ENCODE peak calls at places on chromosomes 1 and 21, in four cellular contexts. P, J, X and L are unnamed samples.

GRCh38 chr1:202210370-202210769 is 16.8 kb downstream of the LGR6 start:
- DNase-seq in P (no peak), J (no peak), X (peak), L (no peak)

GRCh38 chr1:2802421-2802961 is 998 bp upstream of the TTC34 start:
- DNase-seq in P (no peak), J (no peak), X (no peak), L (no peak)

GRCh38 chr1:59178339-59178744 is 118.6 kb upstream of the FGGY start:
- DNase-seq in P (no peak), J (peak), X (no peak), L (no peak)

GRCh38 chr1:116254776-116255175 is 118.3 kb upstream of the ATP1A1 start:
- DNase-seq in P (no peak), J (no peak), X (peak), L (no peak)

GRCh38 chr1:7447736-7448135 is 323.4 kb upstream of the VAMP3 start:
- DNase-seq in P (no peak), J (no peak), X (no peak), L (no peak)

GRCh38 chr1:6113745-6114144 is 66.4 kb downstream of the CHD5 start:
- DNase-seq in P (no peak), J (no peak), X (no peak), L (no peak)

GRCh38 chr1:92599184-92599583 is 112.5 kb upstream of the GFI1 start:
- DNase-seq in P (no peak), J (no peak), X (no peak), L (no peak)

GRCh38 chr21:44896561-44897286 is 23.2 kb upstream of the PTTG1IP start:
- DNase-seq in P (no peak), J (no peak), X (no peak), L (no peak)

GRCh38 chr1:239879321-239880170 is 212.1 kb upstream of the FMN2 start:
- DNase-seq in P (no peak), J (no peak), X (no peak), L (no peak)

GRCh38 chr1:218397752-218398339 is 52.7 kb downstream of the TGFB2 start:
- DNase-seq in P (no peak), J (no peak), X (peak), L (no peak)

GRCh38 chr21:26425576-26425975 is 147.5 kb downstream of the CYYR1 start:
- DNase-seq in P (no peak), J (no peak), X (peak), L (no peak)

GRCh38 chr1:178344513-178345077 is 152.2 kb downstream of the CLEC20A start:
- DNase-seq in P (no peak), J (no peak), X (peak), L (no peak)

GRCh38 chr1:44284184-44284583 is 70.9 kb downstream of the ERI3 start:
- DNase-seq in P (no peak), J (no peak), X (no peak), L (no peak)

GRCh38 chr1:66533804-66534745 is at the start of gene SGIP1:
- DNase-seq in P (no peak), J (peak), X (no peak), L (peak)

GRCh38 chr1:167146903-167147539 is 53.1 kb downstream of the STYXL2 start:
- DNase-seq in P (no peak), J (no peak), X (no peak), L (no peak)

GRCh38 chr1:216929870-216930582 is 206.8 kb upstream of the ESRRG start:
- DNase-seq in P (no peak), J (no peak), X (peak), L (no peak)

GRCh38 chr1:187942986-187943385 is 1114.2 kb downstream of the PLA2G4A start:
- DNase-seq in P (no peak), J (no peak), X (no peak), L (no peak)

GRCh38 chr1:203072002-203072607 is 13.7 kb downstream of the MYOG start:
- DNase-seq in P (no peak), J (no peak), X (no peak), L (no peak)

GRCh38 chr1:40984531-40984930 is 5.0 kb downstream of the CTPS1 start:
- DNase-seq in P (no peak), J (no peak), X (no peak), L (no peak)

GRCh38 chr1:209153435-209153834 is 430.1 kb upstream of the CAMK1G start:
- DNase-seq in P (no peak), J (no peak), X (no peak), L (no peak)

GRCh38 chr21:28605138-28605537 is 387.5 kb downstream of the LTN1 start:
- DNase-seq in P (no peak), J (no peak), X (no peak), L (no peak)

GRCh38 chr1:32114420-32114819 is 6.6 kb downstream of the KPNA6 start:
- DNase-seq in P (no peak), J (no peak), X (no peak), L (no peak)

GRCh38 chr1:100891380-100891779 is 3.3 kb downstream of the EXTL2 start:
- DNase-seq in P (no peak), J (no peak), X (no peak), L (no peak)

GRCh38 chr1:67646145-67647035 is 38.6 kb upstream of the GADD45A start:
- DNase-seq in P (no peak), J (no peak), X (no peak), L (no peak)

GRCh38 chr1:223229756-223230155 is 86.7 kb upstream of the TLR5 start:
- DNase-seq in P (no peak), J (no peak), X (no peak), L (no peak)